ENCODE peak calls at places on chromosome 13, in five cellular contexts. G is tibial nerve, D is upper lobe of left lung, H is IMR-90, V is H1. M is an unnamed sample. For H3K4me1, the result is how much of the 10 kb centered on the place peaks cover.

GRCh38 chr13:42750858-42751257 is 30.5 kb upstream of the FAM216B start:
- DNase-seq in G (no peak), D (no peak), H (no peak), V (no peak), M (no peak)

GRCh38 chr13:33472446-33472845 is 186.9 kb upstream of the STARD13 start:
- DNase-seq in G (no peak), D (no peak), H (no peak), V (no peak), M (no peak)

GRCh38 chr13:99057310-99057975 is 79.6 kb upstream of the DOCK9 start:
- DNase-seq in G (no peak), D (no peak), H (peak), V (no peak), M (no peak)

GRCh38 chr13:71871844-71872243 is 4.8 kb upstream of the DACH1 start:
- DNase-seq in G (no peak), D (no peak), H (no peak), V (no peak), M (no peak)

GRCh38 chr13:78589206-78589605 is 14.1 kb downstream of the POU4F1 start:
- DNase-seq in G (no peak), D (no peak), H (peak), V (no peak), M (peak)

GRCh38 chr13:88648598-88649373 is 977.6 kb downstream of the SLITRK5 start:
- DNase-seq in G (no peak), D (no peak), H (no peak), V (no peak), M (no peak)

GRCh38 chr13:110127986-110128511 is 178.9 kb downstream of the COL4A1 start:
- DNase-seq in G (no peak), D (no peak), H (peak), V (no peak), M (no peak)

GRCh38 chr13:46804391-46804815 is 7.4 kb upstream of the ESD start:
- DNase-seq in G (no peak), D (no peak), H (peak), V (no peak), M (no peak)

GRCh38 chr13:87147076-87147475 is 524.1 kb upstream of the SLITRK5 start:
- DNase-seq in G (no peak), D (no peak), H (peak), V (no peak), M (no peak)

DNA sequence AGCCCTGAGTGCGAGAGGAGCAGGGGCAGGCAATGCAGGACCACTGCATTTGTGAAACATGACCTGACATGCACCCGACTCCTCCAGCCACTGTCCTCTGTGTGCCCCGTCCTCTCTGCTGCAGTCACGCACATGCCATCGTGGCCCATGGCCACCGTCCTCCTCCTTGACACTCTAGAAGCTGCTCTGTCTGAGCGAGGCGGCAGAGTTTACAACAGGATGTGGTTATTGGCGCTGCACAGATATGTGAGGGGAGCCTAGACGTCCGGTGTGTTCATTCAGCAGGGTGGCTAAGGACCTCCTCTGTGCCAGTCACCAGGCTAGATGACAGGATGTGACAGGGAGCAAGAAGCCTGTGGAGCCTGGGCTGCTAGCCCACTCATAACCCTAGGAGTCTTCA is 277.8 kb downstream of the FOXO1 start:
- DNase-seq in G (no peak), D (peak), H (peak), V (no peak), M (no peak)
- TF ChIP-seq POLR2A in G (no peak), D (peak), H (no peak), V (no peak), M (no peak)

GRCh38 chr13:36418022-36418805 is 14.1 kb upstream of the CCNA1 start:
- DNase-seq in G (no peak), D (no peak), H (peak), V (no peak), M (no peak)

GRCh38 chr13:36421447-36421846 is 10.8 kb upstream of the CCNA1 start:
- DNase-seq in G (no peak), D (no peak), H (no peak), V (no peak), M (no peak)

GRCh38 chr13:36417328-36417727 is 15.0 kb upstream of the CCNA1 start:
- DNase-seq in G (no peak), D (no peak), H (no peak), V (no peak), M (no peak)

GRCh38 chr13:36420437-36420891 is 11.8 kb upstream of the CCNA1 start:
- DNase-seq in G (peak), D (no peak), H (peak), V (no peak), M (peak)
- H3K4me3 ChIP-seq in G (no peak), D (no peak), H (no peak), V (no peak), M (no peak)

GRCh38 chr13:37652596-37652995 is 54.0 kb upstream of the POSTN start:
- DNase-seq in G (no peak), D (no peak), H (peak), V (no peak), M (no peak)
- H3K4me1 ChIP-seq in G (under half), D (under half), H (under half), V (under half), M (under half)

DNA sequence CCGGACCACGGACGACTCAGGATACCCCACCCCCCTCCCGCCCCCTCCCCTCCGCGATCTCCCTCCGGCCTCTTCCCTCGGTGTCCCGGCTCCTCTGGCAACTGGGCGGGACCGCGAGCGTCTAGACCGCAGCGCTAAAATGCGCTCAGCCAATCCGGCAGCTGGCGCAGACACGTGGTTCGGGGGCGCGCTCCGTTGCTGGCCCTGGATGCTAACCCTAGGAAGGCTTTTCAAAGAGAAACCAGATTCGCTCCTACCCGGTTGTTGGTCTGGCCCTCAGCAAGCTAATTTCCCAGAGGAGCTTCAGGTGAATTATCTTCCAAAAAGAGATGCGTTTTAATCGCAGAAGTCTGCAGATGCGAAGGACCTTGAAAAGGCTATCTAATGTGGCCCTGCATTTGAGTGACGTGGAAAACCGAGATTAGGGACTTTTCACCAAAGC is at the start of gene DZIP1:
- DNase-seq in G (peak), D (peak), H (peak), V (peak), M (peak)
- TF ChIP-seq POLR2A in G (no peak), D (no peak), H (peak), V (no peak), M (no peak)

DNA sequence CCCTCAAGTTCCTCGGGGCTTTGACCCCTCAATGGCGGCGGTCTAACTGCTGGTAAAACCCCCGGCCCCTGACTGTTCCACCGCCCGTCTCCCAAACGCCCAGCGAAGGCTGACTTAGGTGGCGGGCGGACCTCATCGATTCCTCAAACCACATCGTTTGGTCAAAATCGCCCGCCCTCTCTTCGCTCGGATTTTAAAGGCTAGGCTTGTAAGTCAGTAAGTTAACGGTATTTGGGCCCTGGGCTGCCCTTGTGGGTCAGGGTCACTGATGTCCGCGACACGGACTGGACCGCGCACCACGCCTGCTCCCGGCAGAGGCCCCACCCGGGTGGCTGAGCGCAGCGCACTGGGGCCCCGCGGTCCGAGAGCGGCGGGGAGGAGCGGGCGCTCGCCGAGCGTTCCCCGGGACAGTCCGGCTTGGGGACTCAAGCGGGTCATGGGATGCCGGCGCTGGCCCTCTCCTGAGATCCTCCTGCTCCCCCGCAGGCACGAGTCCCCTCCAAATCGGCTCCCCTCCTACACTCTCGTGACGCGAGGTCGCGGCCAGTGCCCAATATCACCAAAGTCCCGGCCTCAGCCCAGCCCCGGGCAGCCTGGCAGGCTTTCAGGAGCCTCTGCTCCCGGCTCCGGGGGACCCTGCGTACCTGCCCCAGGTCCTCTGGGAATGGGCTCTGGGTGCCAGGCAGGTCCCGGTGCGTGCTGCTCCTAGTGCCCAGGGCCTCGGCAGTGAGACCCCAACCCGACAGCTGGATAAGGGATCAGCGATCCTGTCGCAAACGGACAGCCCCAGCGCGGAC is 990 bp downstream of the FLT1 start:
- DNase-seq in G (no peak), D (peak), H (no peak), V (no peak), M (peak)
- H3K4me3 ChIP-seq in G (peak), D (peak), H (peak), V (peak), M (peak)

DNA sequence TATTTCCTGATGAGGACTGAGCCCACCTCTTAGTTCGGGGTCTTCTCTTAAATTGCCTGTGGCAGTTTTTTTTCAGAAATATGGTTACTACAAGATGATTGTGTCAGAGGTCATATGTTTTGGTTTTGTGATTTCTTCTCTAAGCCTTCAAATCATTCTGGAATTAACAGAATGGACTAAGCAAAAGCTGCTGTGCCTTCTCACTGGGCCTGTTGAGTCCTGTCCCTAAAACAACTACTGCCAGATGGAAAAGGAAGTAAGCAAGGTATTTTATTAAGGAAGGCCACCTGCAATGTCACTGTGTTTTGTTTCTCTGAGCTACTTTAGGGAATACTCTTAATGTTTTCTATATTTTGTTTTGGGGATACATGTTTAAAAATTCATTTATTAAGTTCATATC is 470.8 kb downstream of the PCDH20 start:
- DNase-seq in G (no peak), D (no peak), H (no peak), V (no peak), M (no peak)
- H3K4me1 ChIP-seq in G (under half), D (under half), H (under half), V (under half), M (under half)

DNA sequence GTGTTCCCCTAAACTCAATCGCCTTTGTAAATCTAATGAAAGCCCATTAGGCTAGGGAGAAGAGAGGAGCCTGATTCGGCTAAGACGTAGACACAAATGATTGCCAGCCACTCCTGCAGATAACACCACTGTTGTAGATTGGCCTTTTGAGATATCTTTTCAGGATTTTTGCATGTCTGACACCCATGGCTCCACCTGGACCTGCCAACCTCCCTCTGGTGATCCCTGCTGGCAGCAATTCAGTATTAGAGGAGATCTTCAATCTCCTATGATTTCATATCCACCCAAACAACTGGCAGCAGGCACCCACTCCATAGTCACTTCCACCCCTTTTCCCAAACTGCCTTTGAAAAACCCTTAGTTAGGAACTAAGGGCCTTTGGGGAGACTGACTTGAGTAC is 191.9 kb upstream of the UBL3 start:
- DNase-seq in G (no peak), D (no peak), H (no peak), V (no peak), M (no peak)
- TF ChIP-seq POLR2A in G (no peak), D (no peak), H (no peak), V (no peak), M (no peak)

M was measured in right lobe of liver.